ENCODE peak calls at places on chromosomes 7 and 10, in eight cellular contexts. One of them, this sample, is unnamed.
A peak's percentile ranks its signal among the peaks of the same experiment; 100 is the strongest.

GRCh38 chr7:15561840-15562239 is at the start of gene AGMO:
- DNase-seq in GM12878: no peak
- DNase-seq in BJ: no peak
- DNase-seq in body of pancreas: peak; percentile 52
- DNase-seq in SK-N-SH: no peak
- DNase-seq in AG10803: no peak
- DNase-seq in heart right ventricle: peak; percentile 76
- DNase-seq in cardiac muscle cell: peak; percentile 24
- DNase-seq in this sample: no peak

GRCh38 chr7:91630581-91631370 is 249.7 kb downstream of the MTERF1 start:
- DNase-seq in GM12878: no peak
- DNase-seq in BJ: no peak
- DNase-seq in body of pancreas: no peak
- DNase-seq in SK-N-SH: no peak
- DNase-seq in AG10803: peak; percentile 3
- DNase-seq in heart right ventricle: no peak
- DNase-seq in cardiac muscle cell: no peak
- DNase-seq in this sample: no peak

GRCh38 chr10:124732931-124733536 is 11.1 kb downstream of the FAM53B start:
- DNase-seq in GM12878: peak; percentile 77
- DNase-seq in BJ: no peak
- DNase-seq in body of pancreas: no peak
- DNase-seq in SK-N-SH: no peak
- DNase-seq in AG10803: no peak
- DNase-seq in heart right ventricle: no peak
- DNase-seq in cardiac muscle cell: no peak
- DNase-seq in this sample: no peak

GRCh38 chr10:132687181-132687892 is 98.6 kb downstream of the NKX6-2 start:
- DNase-seq in GM12878: no peak
- DNase-seq in BJ: no peak
- DNase-seq in body of pancreas: no peak
- DNase-seq in SK-N-SH: no peak
- DNase-seq in AG10803: no peak
- DNase-seq in heart right ventricle: no peak
- DNase-seq in cardiac muscle cell: no peak
- DNase-seq in this sample: no peak

GRCh38 chr7:42192851-42193456 is 44.1 kb downstream of the GLI3 start:
- DNase-seq in GM12878: no peak
- DNase-seq in BJ: no peak
- DNase-seq in body of pancreas: no peak
- DNase-seq in SK-N-SH: no peak
- DNase-seq in AG10803: no peak
- DNase-seq in heart right ventricle: no peak
- DNase-seq in cardiac muscle cell: peak; percentile 26
- DNase-seq in this sample: no peak

GRCh38 chr10:12358863-12359647 is 9.7 kb downstream of the CAMK1D start:
- DNase-seq in GM12878: no peak
- DNase-seq in BJ: no peak
- DNase-seq in body of pancreas: no peak
- DNase-seq in SK-N-SH: no peak
- DNase-seq in AG10803: no peak
- DNase-seq in heart right ventricle: no peak
- DNase-seq in cardiac muscle cell: no peak
- DNase-seq in this sample: no peak

GRCh38 chr7:95694334-95694733 is 78.0 kb upstream of the DYNC1I1 start:
- DNase-seq in GM12878: no peak
- DNase-seq in BJ: no peak
- DNase-seq in body of pancreas: no peak
- DNase-seq in SK-N-SH: no peak
- DNase-seq in AG10803: no peak
- DNase-seq in heart right ventricle: no peak
- DNase-seq in cardiac muscle cell: no peak
- DNase-seq in this sample: no peak

GRCh38 chr7:120554960-120555571 is 282.1 kb downstream of the KCND2 start:
- DNase-seq in GM12878: peak; percentile 45
- DNase-seq in BJ: no peak
- DNase-seq in body of pancreas: peak; percentile 53
- DNase-seq in SK-N-SH: peak; percentile 42
- DNase-seq in AG10803: peak; percentile 36
- DNase-seq in heart right ventricle: peak; percentile 13
- DNase-seq in cardiac muscle cell: peak; percentile 78
- DNase-seq in this sample: peak; percentile 11

GRCh38 chr10:77332256-77332655 is 305.4 kb downstream of the KCNMA1 start:
- DNase-seq in GM12878: no peak
- DNase-seq in BJ: no peak
- DNase-seq in body of pancreas: peak; percentile 56
- DNase-seq in SK-N-SH: no peak
- DNase-seq in AG10803: no peak
- DNase-seq in heart right ventricle: no peak
- DNase-seq in cardiac muscle cell: no peak
- DNase-seq in this sample: no peak

GRCh38 chr10:89873047-89873446 is 171.7 kb downstream of the KIF20B start:
- DNase-seq in GM12878: no peak
- DNase-seq in BJ: no peak
- DNase-seq in body of pancreas: no peak
- DNase-seq in SK-N-SH: no peak
- DNase-seq in AG10803: no peak
- DNase-seq in heart right ventricle: no peak
- DNase-seq in cardiac muscle cell: no peak
- DNase-seq in this sample: no peak

GRCh38 chr7:99384523-99384922 is 10.0 kb downstream of the ARPC1B start:
- DNase-seq in GM12878: no peak
- DNase-seq in BJ: no peak
- DNase-seq in body of pancreas: no peak
- DNase-seq in SK-N-SH: no peak
- DNase-seq in AG10803: no peak
- DNase-seq in heart right ventricle: no peak
- DNase-seq in cardiac muscle cell: no peak
- DNase-seq in this sample: no peak

GRCh38 chr10:22229756-22230330 is 12.0 kb upstream of the EBLN1 start:
- DNase-seq in GM12878: no peak
- DNase-seq in BJ: no peak
- DNase-seq in body of pancreas: no peak
- DNase-seq in SK-N-SH: no peak
- DNase-seq in AG10803: peak; percentile 8
- DNase-seq in heart right ventricle: no peak
- DNase-seq in cardiac muscle cell: peak; percentile 38
- DNase-seq in this sample: no peak

GRCh38 chr10:35635576-35635975 is 6.5 kb downstream of the FZD8 start:
- DNase-seq in GM12878: peak; percentile 20
- DNase-seq in BJ: no peak
- DNase-seq in body of pancreas: peak; percentile 61
- DNase-seq in SK-N-SH: peak; percentile 65
- DNase-seq in AG10803: peak; percentile 64
- DNase-seq in heart right ventricle: peak; percentile 48
- DNase-seq in cardiac muscle cell: peak; percentile 75
- DNase-seq in this sample: peak; percentile 32

GRCh38 chr10:77138541-77138940 is 499.1 kb downstream of the KCNMA1 start:
- DNase-seq in GM12878: no peak
- DNase-seq in BJ: no peak
- DNase-seq in body of pancreas: no peak
- DNase-seq in SK-N-SH: peak; percentile 37
- DNase-seq in AG10803: no peak
- DNase-seq in heart right ventricle: no peak
- DNase-seq in cardiac muscle cell: peak; percentile 32
- DNase-seq in this sample: no peak

GRCh38 chr7:98745722-98746318 is 124.0 kb downstream of the TMEM130 start:
- DNase-seq in GM12878: no peak
- DNase-seq in BJ: no peak
- DNase-seq in body of pancreas: peak; percentile 79
- DNase-seq in SK-N-SH: peak; percentile 79
- DNase-seq in AG10803: peak; percentile 37
- DNase-seq in heart right ventricle: peak; percentile 49
- DNase-seq in cardiac muscle cell: peak; percentile 58
- DNase-seq in this sample: no peak

GRCh38 chr7:149284343-149284742 is 22.3 kb downstream of the ZNF783 start:
- DNase-seq in GM12878: no peak
- DNase-seq in BJ: no peak
- DNase-seq in body of pancreas: no peak
- DNase-seq in SK-N-SH: no peak
- DNase-seq in AG10803: no peak
- DNase-seq in heart right ventricle: no peak
- DNase-seq in cardiac muscle cell: no peak
- DNase-seq in this sample: no peak

GRCh38 chr7:22216832-22217475 is 140.0 kb downstream of the RAPGEF5 start:
- DNase-seq in GM12878: no peak
- DNase-seq in BJ: no peak
- DNase-seq in body of pancreas: no peak
- DNase-seq in SK-N-SH: no peak
- DNase-seq in AG10803: no peak
- DNase-seq in heart right ventricle: no peak
- DNase-seq in cardiac muscle cell: no peak
- DNase-seq in this sample: no peak

DNA sequence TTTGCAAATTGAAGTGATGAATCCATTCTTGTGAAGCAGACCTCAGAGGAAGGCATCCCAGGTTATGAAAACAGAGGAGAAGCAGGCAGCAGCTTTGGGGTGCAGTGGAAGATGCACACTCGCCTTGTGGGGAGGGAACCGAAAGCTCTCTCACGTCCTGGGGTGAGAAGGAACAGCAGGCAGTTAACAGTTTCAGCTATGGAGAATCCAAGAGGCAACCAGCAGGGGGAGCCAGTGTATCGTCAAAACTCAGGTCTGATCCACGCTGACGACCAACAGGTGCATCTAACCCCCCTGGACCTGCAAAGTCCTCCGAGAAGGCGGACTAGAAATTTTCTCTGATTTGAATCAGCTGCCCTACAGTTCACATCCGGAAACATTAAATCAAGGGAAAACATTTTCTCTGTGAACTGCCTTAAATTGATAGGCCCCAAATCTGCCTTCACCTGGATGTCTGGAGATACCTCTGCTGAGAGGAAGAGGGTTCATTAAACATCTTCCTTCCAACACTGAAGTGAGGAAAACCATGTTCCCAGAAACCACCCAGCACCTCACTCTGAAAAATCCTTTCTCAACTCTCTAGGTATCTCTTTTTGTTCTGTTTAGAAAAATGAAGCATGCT is 139.0 kb upstream of the PFKP start:
- DNase-seq in GM12878: peak; percentile 54
- DNase-seq in BJ: no peak
- DNase-seq in body of pancreas: peak; percentile 76
- DNase-seq in SK-N-SH: peak; percentile 84
- DNase-seq in AG10803: peak; percentile 45
- DNase-seq in heart right ventricle: peak; percentile 64
- DNase-seq in cardiac muscle cell: peak; percentile 71
- DNase-seq in this sample: peak; percentile 26
- H3K4me3 ChIP-seq in GM12878: no peak overlapping the region
- H3K4me3 ChIP-seq in BJ: no peak overlapping the region
- H3K4me3 ChIP-seq in body of pancreas: no peak overlapping the region
- H3K4me3 ChIP-seq in SK-N-SH: no peak overlapping the region
- H3K4me3 ChIP-seq in AG10803: no peak overlapping the region
- H3K4me3 ChIP-seq in heart right ventricle: no peak overlapping the region
- H3K4me3 ChIP-seq in cardiac muscle cell: no peak overlapping the region
- H3K4me3 ChIP-seq in this sample: peak overlapping the region; percentile 23

GRCh38 chr7:116686033-116686432 is 14.0 kb downstream of the MET start:
- DNase-seq in GM12878: no peak
- DNase-seq in BJ: no peak
- DNase-seq in body of pancreas: no peak
- DNase-seq in SK-N-SH: no peak
- DNase-seq in AG10803: no peak
- DNase-seq in heart right ventricle: no peak
- DNase-seq in cardiac muscle cell: no peak
- DNase-seq in this sample: no peak

GRCh38 chr7:116689787-116690186 is 17.8 kb downstream of the MET start:
- DNase-seq in GM12878: no peak
- DNase-seq in BJ: no peak
- DNase-seq in body of pancreas: no peak
- DNase-seq in SK-N-SH: no peak
- DNase-seq in AG10803: peak; percentile 31
- DNase-seq in heart right ventricle: no peak
- DNase-seq in cardiac muscle cell: no peak
- DNase-seq in this sample: no peak

GRCh38 chr7:116683786-116684185 is 11.8 kb downstream of the MET start:
- DNase-seq in GM12878: peak; percentile 58
- DNase-seq in BJ: no peak
- DNase-seq in body of pancreas: no peak
- DNase-seq in SK-N-SH: no peak
- DNase-seq in AG10803: no peak
- DNase-seq in heart right ventricle: no peak
- DNase-seq in cardiac muscle cell: no peak
- DNase-seq in this sample: no peak

GRCh38 chr7:116687801-116688201 is 15.8 kb downstream of the MET start:
- DNase-seq in GM12878: no peak
- DNase-seq in BJ: no peak
- DNase-seq in body of pancreas: no peak
- DNase-seq in SK-N-SH: no peak
- DNase-seq in AG10803: peak; percentile 69
- DNase-seq in heart right ventricle: no peak
- DNase-seq in cardiac muscle cell: peak; percentile 75
- DNase-seq in this sample: peak; percentile 24

DNA sequence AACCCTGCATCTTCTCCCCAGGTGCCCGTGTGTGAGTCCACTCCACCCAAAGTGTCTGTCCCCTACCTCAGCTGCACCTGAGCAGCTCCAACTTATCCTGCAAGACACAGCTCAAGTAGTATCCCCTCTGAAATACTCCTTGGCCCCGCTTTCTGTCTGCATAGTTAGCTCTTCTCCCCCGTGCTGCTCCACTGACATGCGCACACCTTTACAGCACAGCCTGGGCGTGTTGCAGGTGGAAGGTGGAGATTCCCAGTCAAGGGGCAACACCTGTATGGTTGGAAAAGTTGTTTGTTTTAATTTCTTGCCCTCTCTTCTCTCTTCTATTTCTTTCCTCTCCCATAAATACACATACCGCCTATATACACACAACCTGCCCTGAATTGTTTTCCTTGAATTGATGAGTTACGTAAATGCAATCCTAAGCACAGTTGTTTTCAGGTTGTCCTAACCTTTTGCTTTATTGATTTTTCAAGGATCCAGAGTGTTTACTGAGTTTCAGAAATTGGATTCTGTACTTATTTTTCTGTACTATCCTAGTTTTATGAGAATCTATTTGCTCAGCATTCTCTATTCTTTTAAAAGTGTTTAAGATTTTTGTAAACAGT is 14.9 kb downstream of the MET start:
- DNase-seq in GM12878: no peak
- DNase-seq in BJ: no peak
- DNase-seq in body of pancreas: no peak
- DNase-seq in SK-N-SH: no peak
- DNase-seq in AG10803: no peak
- DNase-seq in heart right ventricle: no peak
- DNase-seq in cardiac muscle cell: no peak
- DNase-seq in this sample: no peak
- H3K4me3 ChIP-seq in GM12878: no peak overlapping the region
- H3K4me3 ChIP-seq in BJ: no peak overlapping the region
- H3K4me3 ChIP-seq in body of pancreas: no peak overlapping the region
- H3K4me3 ChIP-seq in SK-N-SH: no peak overlapping the region
- H3K4me3 ChIP-seq in AG10803: no peak overlapping the region
- H3K4me3 ChIP-seq in heart right ventricle: no peak overlapping the region
- H3K4me3 ChIP-seq in cardiac muscle cell: no peak overlapping the region
- H3K4me3 ChIP-seq in this sample: no peak overlapping the region

GRCh38 chr10:3091346-3091787 is 24.0 kb downstream of the PFKP start:
- DNase-seq in GM12878: no peak
- DNase-seq in BJ: no peak
- DNase-seq in body of pancreas: no peak
- DNase-seq in SK-N-SH: no peak
- DNase-seq in AG10803: peak; percentile 81
- DNase-seq in heart right ventricle: no peak
- DNase-seq in cardiac muscle cell: peak; percentile 90
- DNase-seq in this sample: peak; percentile 55
- H3K4me3 ChIP-seq in GM12878: no peak overlapping the region
- H3K4me3 ChIP-seq in BJ: no peak overlapping the region
- H3K4me3 ChIP-seq in body of pancreas: no peak overlapping the region
- H3K4me3 ChIP-seq in SK-N-SH: no peak overlapping the region
- H3K4me3 ChIP-seq in AG10803: no peak overlapping the region
- H3K4me3 ChIP-seq in heart right ventricle: no peak overlapping the region
- H3K4me3 ChIP-seq in cardiac muscle cell: no peak overlapping the region
- H3K4me3 ChIP-seq in this sample: no peak overlapping the region

GRCh38 chr10:26567349-26567721 is 129.2 kb downstream of the APBB1IP start:
- DNase-seq in GM12878: no peak
- DNase-seq in BJ: no peak
- DNase-seq in body of pancreas: no peak
- DNase-seq in SK-N-SH: peak; percentile 51
- DNase-seq in AG10803: no peak
- DNase-seq in heart right ventricle: no peak
- DNase-seq in cardiac muscle cell: peak; percentile 5
- DNase-seq in this sample: no peak
- H3K4me3 ChIP-seq in GM12878: no peak overlapping the region
- H3K4me3 ChIP-seq in BJ: peak overlapping the region; percentile 22
- H3K4me3 ChIP-seq in body of pancreas: no peak overlapping the region
- H3K4me3 ChIP-seq in SK-N-SH: peak overlapping the region; percentile 17
- H3K4me3 ChIP-seq in AG10803: peak overlapping the region; percentile 14
- H3K4me3 ChIP-seq in heart right ventricle: peak overlapping the region; percentile 22
- H3K4me3 ChIP-seq in cardiac muscle cell: peak overlapping the region; percentile 45
- H3K4me3 ChIP-seq in this sample: no peak overlapping the region